ENCODE peak calls at places on chromosomes 4 and X, in eight cellular contexts. F is sigmoid colon; O is heart left ventricle; I is posterior cingulate gyrus; E is HT-29; B is stimulated activated naive CD4-positive, alpha-beta T cell; H is endothelial cell; U is T-helper 1 cell. W is an unnamed sample.

GRCh38 chr4:97912151-97912550 is 231.1 kb downstream of the STPG2 start:
- DNase-seq in O (no peak), F (no peak), B (no peak), E (no peak), I (no peak), U (no peak), H (no peak), W (no peak)

GRCh38 chr4:6469898-6470501 is 2.4 kb downstream of the PPP2R2C start:
- DNase-seq in U (no peak), F (peak; percentile 12), B (no peak), E (no peak), O (no peak), H (no peak), I (no peak), W (no peak)

GRCh38 chrX:131778269-131779218 is 234.7 kb downstream of the OR13H1 start:
- DNase-seq in F (peak; percentile 85), H (no peak), O (no peak), I (no peak), E (peak; percentile 94), B (no peak), U (no peak), W (no peak)

GRCh38 chr4:5921074-5921473 is 28.2 kb upstream of the CRMP1 start:
- DNase-seq in B (no peak), H (no peak), I (no peak), U (no peak), O (no peak), F (no peak), E (no peak), W (no peak)

GRCh38 chrX:68938244-68939004 is 109.6 kb downstream of the EFNB1 start:
- DNase-seq in E (no peak), O (peak; percentile 49), U (no peak), H (no peak), I (no peak), B (no peak), F (peak; percentile 50), W (no peak)

GRCh38 chr4:2135083-2135482 is 76.0 kb downstream of the NAT8L start:
- DNase-seq in I (no peak), E (no peak), O (no peak), F (no peak), B (peak; percentile 10), H (no peak), U (no peak), W (peak; percentile 5)

GRCh38 chrX:145818522-145819075 is 970 bp downstream of the SLITRK2 start:
- DNase-seq in B (no peak), I (no peak), H (no peak), F (no peak), O (no peak), E (no peak), U (no peak), W (no peak)

GRCh38 chr4:175935016-175935661 is 123.1 kb upstream of the GPM6A start:
- DNase-seq in E (peak; percentile 79), B (no peak), F (no peak), U (no peak), H (no peak), O (no peak), I (no peak), W (no peak)

GRCh38 chrX:9131066-9131465 is 97.1 kb upstream of the FAM9B start:
- DNase-seq in H (no peak), O (no peak), U (no peak), E (no peak), I (no peak), B (no peak), F (no peak), W (no peak)

GRCh38 chr4:138555584-138555983 is 313.4 kb upstream of the SLC7A11 start:
- DNase-seq in I (no peak), H (peak; percentile 9), F (no peak), O (no peak), U (no peak), B (no peak), E (peak; percentile 16), W (no peak)

GRCh38 chr4:53676402-53676871 is 85.2 kb upstream of the LNX1 start:
- DNase-seq in U (no peak), I (no peak), H (no peak), E (no peak), B (no peak), F (no peak), O (no peak), W (no peak)

GRCh38 chrX:131405497-131405896 is 116.4 kb upstream of the IGSF1 start:
- DNase-seq in U (no peak), E (peak; percentile 9), I (no peak), F (no peak), B (no peak), O (no peak), H (no peak), W (no peak)

GRCh38 chrX:68822641-68823410 is 6.0 kb upstream of the EFNB1 start:
- DNase-seq in E (peak; percentile 79), U (no peak), O (peak; percentile 40), I (no peak), F (no peak), B (no peak), H (peak; percentile 46), W (no peak)

GRCh38 chrX:19121898-19122640 is at the start of gene ADGRG2:
- DNase-seq in U (no peak), H (peak; percentile 14), F (no peak), I (no peak), B (no peak), O (peak; percentile 26), E (no peak), W (no peak)

GRCh38 chr4:138897818-138898226 is 117.8 kb upstream of the NOCT start:
- DNase-seq in O (no peak), U (no peak), B (no peak), I (no peak), H (no peak), F (no peak), E (peak; percentile 68), W (peak; percentile 81)

W was measured in retinal pigment epithelial cell.